ENCODE peak calls at places on chromosomes 13 and 19, in seven cellular contexts. O is esophagus squamous epithelium, X is thoracic aorta, F is breast epithelium, I is uterus, H is fibroblast of pulmonary artery, R is ovary. W is an unnamed sample.

GRCh38 chr19:6030214-6030507 is 52.2 kb upstream of the RANBP3 start:
- DNase-seq in X (no peak), O (no peak), I (no peak), H (peak), F (no peak), R (no peak), W (no peak)

GRCh38 chr13:66503890-66504289 is 726.2 kb downstream of the PCDH9 start:
- DNase-seq in O (no peak), X (no peak), I (no peak), R (no peak), H (no peak), F (no peak), W (no peak)

GRCh38 chr19:51372021-51372648 is 319 bp downstream of the NKG7 start:
- DNase-seq in H (no peak), R (no peak), X (no peak), I (no peak), O (no peak), F (no peak), W (no peak)

GRCh38 chr19:41531438-41532311 is 44.3 kb upstream of the CEACAM21 start:
- DNase-seq in X (peak), H (peak), O (peak), I (peak), R (peak), F (peak), W (peak)

GRCh38 chr13:43251967-43252366 is 228.6 kb downstream of the DNAJC15 start:
- DNase-seq in X (no peak), H (no peak), F (no peak), R (no peak), O (no peak), I (no peak), W (no peak)

GRCh38 chr19:32037998-32038732 is 307.2 kb upstream of the ZNF507 start:
- DNase-seq in R (peak), X (no peak), I (peak), H (no peak), F (no peak), O (no peak), W (no peak)

GRCh38 chr19:7460562-7460966 is 28.3 kb downstream of the PEX11G start:
- DNase-seq in I (no peak), X (no peak), R (no peak), H (peak), O (no peak), F (no peak), W (no peak)

GRCh38 chr13:80705371-80706163 is 364.6 kb upstream of the SPRY2 start:
- DNase-seq in R (no peak), H (no peak), X (no peak), I (no peak), O (no peak), F (no peak), W (no peak)

GRCh38 chr19:850979-851335 is 1.1 kb upstream of the ELANE start:
- DNase-seq in I (no peak), O (no peak), X (no peak), H (no peak), R (no peak), F (no peak), W (no peak)

GRCh38 chr19:1624458-1624857 is 19.2 kb upstream of the UQCR11 start:
- DNase-seq in R (no peak), F (no peak), O (no peak), X (no peak), I (no peak), H (peak), W (no peak)

GRCh38 chr19:34365463-34366401 is 736 bp downstream of the GPI start:
- DNase-seq in H (peak), I (peak), R (peak), O (no peak), X (no peak), F (no peak), W (peak)

GRCh38 chr13:105579821-105580707 is 955.4 kb downstream of the EFNB2 start:
- DNase-seq in I (no peak), O (no peak), R (no peak), F (no peak), X (no peak), H (no peak), W (peak)

GRCh38 chr19:50720921-50721291 is 1.3 kb upstream of the SHANK1 start:
- DNase-seq in H (no peak), R (no peak), F (no peak), X (no peak), O (no peak), I (no peak), W (no peak)

GRCh38 chr19:2478324-2478755 is 2.4 kb downstream of the GADD45B start:
- DNase-seq in R (peak), O (no peak), X (peak), I (peak), F (peak), H (peak), W (peak)

GRCh38 chr19:21912654-21913053 is 76.7 kb upstream of the ZNF43 start:
- DNase-seq in O (no peak), X (no peak), R (no peak), I (no peak), H (no peak), F (no peak), W (no peak)
- TF ChIP-seq CTCF in O (no peak), X (no peak), R (no peak), I (no peak), H (no peak), F (no peak), W (no peak)

GRCh38 chr19:47781590-47782318 is 3.3 kb downstream of the SELENOW start:
- DNase-seq in X (no peak), O (no peak), F (no peak), R (peak), I (peak), H (no peak), W (no peak)

GRCh38 chr19:47778954-47779351 is 450 bp downstream of the SELENOW start:
- DNase-seq in I (peak), H (no peak), R (peak), F (no peak), O (no peak), X (no peak), W (no peak)

GRCh38 chr19:47778089-47778953 is at the start of gene SELENOW:
- DNase-seq in X (no peak), I (peak), R (peak), O (no peak), H (peak), F (peak), W (peak)

GRCh38 chr19:47779524-47780214 is 1.2 kb downstream of the SELENOW start:
- DNase-seq in I (peak), H (no peak), F (no peak), X (peak), O (no peak), R (peak), W (no peak)

DNA sequence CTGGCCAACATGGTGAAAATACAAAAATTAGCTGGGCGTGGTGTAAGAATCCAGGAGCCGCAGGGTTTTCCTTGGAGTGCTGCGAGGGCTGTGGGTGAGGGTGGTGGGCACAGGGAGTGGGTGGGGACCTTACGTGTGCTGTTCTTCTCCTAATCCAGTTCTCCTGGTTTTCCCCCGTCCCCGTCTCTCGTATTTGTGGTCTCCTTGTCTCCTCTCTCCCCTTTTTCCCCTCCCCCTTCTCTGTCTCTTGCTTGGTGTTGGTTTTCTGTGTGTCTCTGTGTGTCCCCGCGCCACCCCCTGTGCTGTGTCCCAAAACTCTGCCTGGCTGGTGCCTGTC is 1.7 kb downstream of the SELENOW start:
- DNase-seq in H (no peak), O (no peak), F (no peak), I (no peak), R (no peak), X (no peak), W (no peak)
- H3K4me3 ChIP-seq in H (peak), O (peak), F (peak), I (peak), R (peak), X (peak), W (no peak)

GRCh38 chr19:45278087-45278486 is 27.0 kb downstream of the MARK4 start:
- DNase-seq in X (no peak), I (no peak), O (no peak), R (no peak), F (no peak), H (no peak), W (no peak)
- TF ChIP-seq CTCF in X (no peak), I (no peak), O (no peak), R (no peak), F (no peak), H (no peak), W (no peak)

DNA sequence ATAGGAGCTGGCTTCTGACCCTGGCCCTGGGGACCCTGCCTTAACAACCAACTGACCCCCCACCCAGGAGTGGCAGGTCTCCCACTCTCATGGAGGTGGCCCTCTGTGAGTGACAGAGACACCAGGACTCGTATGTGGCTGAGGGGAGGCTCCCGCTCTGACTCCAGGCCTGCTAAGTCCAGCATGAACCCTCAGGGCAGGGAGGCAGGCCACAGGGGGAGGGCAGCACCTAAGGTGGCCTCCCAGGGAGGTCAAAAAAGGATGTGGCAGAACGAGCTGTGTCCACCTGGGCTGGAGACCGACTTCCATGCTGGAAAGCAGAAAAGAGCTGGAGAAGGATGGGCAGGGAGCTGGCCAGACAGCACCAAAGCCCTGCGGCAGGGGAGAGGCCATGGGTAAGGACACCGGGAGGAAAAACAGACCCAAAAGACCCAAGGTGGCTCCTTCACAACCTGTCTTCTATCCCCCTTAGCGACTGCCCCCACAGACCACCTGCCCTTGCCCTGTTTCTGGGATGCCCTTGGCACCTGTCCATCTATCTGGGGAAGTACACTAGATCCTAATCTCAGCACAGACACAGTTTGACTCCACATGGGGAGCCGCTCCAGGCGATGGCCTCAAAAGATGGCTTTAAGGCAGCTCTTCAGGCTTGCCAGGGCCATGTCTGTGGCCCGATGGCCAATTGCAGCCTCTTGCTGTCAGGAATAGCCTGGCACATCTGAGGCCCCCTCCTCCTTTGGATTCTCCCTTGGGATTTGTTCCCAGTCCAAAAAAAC is 10.5 kb upstream of the SLC35E1 start:
- DNase-seq in O (no peak), I (no peak), F (no peak), R (no peak), X (no peak), H (no peak), W (no peak)
- H3K4me3 ChIP-seq in O (no peak), I (no peak), F (no peak), R (no peak), X (no peak), H (no peak), W (no peak)

DNA sequence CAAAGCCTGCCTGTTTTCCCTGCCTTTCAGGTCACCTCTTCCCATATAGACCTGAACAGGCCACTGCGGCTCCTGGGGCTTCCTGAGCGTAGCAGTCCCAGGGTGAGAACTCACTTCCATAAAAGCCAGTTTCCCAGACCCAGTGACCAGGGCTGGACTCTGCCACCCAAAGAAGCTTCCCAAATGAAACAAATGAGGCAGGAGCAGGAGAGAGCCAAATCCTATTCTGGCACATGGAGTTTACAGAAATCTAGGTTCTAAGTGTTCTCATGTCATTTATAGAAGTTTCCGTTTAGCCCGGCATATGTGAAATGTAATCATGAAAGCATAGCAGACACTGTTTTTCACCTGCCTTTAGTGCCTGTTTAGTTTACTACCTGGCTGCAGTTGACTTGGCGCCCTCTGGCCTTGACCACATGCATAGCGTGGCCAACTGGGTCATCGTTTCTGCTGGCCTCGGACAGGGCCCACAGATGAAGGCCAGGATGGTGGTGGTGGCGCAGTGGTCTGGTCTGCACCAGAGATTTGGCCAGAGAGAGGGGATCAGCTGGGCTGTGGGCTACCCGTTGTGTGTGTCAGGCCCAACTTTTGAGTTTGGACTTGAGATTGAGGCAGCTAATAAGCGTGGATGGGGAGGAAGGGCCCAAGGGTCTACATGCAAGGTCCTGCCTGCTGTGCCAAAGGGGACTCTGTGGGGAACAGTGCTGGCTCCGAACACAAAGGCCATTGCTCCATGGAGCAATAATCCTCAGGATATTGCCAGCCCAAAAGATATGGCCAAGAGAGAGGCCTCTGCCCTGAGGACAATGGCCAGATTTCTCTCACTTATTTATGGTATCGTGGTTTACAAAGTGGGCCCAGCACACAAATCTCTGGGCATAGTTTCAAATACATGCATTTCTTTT is 43.3 kb downstream of the NFIX start:
- DNase-seq in O (no peak), H (no peak), X (no peak), R (no peak), I (no peak), F (no peak), W (no peak)
- TF ChIP-seq CTCF in O (no peak), H (no peak), X (no peak), R (no peak), I (no peak), F (no peak), W (peak)

DNA sequence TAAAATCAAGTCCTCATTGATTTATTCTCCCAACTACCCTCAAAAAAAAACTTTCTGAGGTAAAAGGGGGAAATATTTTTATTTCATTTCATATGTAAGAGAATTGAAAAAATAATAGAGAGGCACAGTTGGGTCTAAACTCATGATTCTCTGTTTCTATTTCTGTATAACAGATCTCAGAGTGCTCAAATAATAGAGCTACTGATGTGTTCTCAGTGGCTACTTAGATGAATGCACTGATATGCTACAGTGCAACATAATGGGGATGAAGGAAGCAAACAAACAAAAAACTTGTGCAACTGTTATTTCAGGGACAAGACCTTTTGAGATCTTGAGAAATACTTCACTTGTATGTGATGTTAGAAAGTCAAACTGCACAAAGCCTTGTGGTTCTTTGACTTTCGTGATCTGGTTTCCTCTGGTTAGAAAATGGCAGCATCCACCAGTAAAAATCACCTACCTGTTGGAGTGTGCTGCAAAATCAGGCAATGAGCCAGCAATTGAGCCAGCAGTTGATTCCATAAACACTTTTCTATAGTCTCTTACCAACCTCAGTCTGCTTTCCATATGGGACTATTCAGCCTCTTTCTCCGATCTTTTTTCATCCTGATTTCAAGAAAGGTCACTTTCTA is 9.8 kb upstream of the DACH1 start:
- DNase-seq in H (no peak), R (no peak), F (no peak), X (no peak), I (no peak), O (no peak), W (no peak)
- H3K4me3 ChIP-seq in H (no peak), R (no peak), F (no peak), X (no peak), I (no peak), O (no peak), W (no peak)